ENCODE peak calls at places on chromosomes 11 and 22, in nine cellular contexts. X is heart right ventricle, O is fibroblast of mammary gland, S is nephron progenitor cell, E is GM10248, Q is A549, W is H9, V is endodermal cell, H is OCI-LY7. A is an unnamed sample.

GRCh38 chr22:39182478-39183030 is 30.1 kb upstream of the CBX7 start:
- DNase-seq in X (no peak), O (no peak), S (no peak), E (no peak), Q (no peak), W (no peak), V (no peak), H (no peak), A (no peak)

GRCh38 chr22:47307812-47308211 is 545.4 kb downstream of the TBC1D22A start:
- DNase-seq in X (no peak), O (no peak), S (no peak), E (no peak), Q (no peak), W (no peak), V (no peak), H (no peak), A (no peak)

GRCh38 chr11:73029408-73029807 is 112.7 kb downstream of the FCHSD2 start:
- DNase-seq in X (no peak), O (no peak), S (no peak), E (no peak), Q (no peak), W (no peak), V (no peak), H (no peak), A (no peak)

GRCh38 chr22:29310863-29311339 is 4.5 kb downstream of the GAS2L1 start:
- DNase-seq in X (peak; percentile 98), O (peak; percentile 96), S (peak; percentile 84), E (peak; percentile 87), Q (peak; percentile 88), W (peak; percentile 84), V (peak; percentile 88), H (no peak), A (peak; percentile 84)

GRCh38 chr11:46295996-46296519 is 18.6 kb downstream of the CREB3L1 start:
- DNase-seq in X (peak; percentile 29), O (no peak), S (no peak), E (no peak), Q (no peak), W (no peak), V (peak; percentile 74), H (no peak), A (no peak)

GRCh38 chr22:41425704-41426365 is 20.8 kb downstream of the TOB2 start:
- DNase-seq in X (no peak), O (no peak), S (no peak), E (no peak), Q (no peak), W (no peak), V (peak; percentile 59), H (no peak), A (peak; percentile 77)

GRCh38 chr11:86261328-86261727 is 16.8 kb downstream of the EED start:
- DNase-seq in X (no peak), O (no peak), S (no peak), E (no peak), Q (no peak), W (peak; percentile 55), V (peak; percentile 47), H (no peak), A (no peak)

GRCh38 chr11:45774023-45774655 is 30.8 kb upstream of the SLC35C1 start:
- DNase-seq in X (no peak), O (no peak), S (no peak), E (no peak), Q (no peak), W (no peak), V (no peak), H (no peak), A (no peak)

GRCh38 chr11:35304393-35304790 is 115.0 kb downstream of the SLC1A2 start:
- DNase-seq in X (no peak), O (peak; percentile 92), S (no peak), E (no peak), Q (peak; percentile 71), W (no peak), V (no peak), H (no peak), A (peak; percentile 10)

GRCh38 chr11:35614949-35615569 is 3.2 kb upstream of the FJX1 start:
- DNase-seq in X (no peak), O (no peak), S (no peak), E (no peak), Q (no peak), W (no peak), V (no peak), H (no peak), A (no peak)

GRCh38 chr22:38036392-38037062 is 20.7 kb upstream of the PICK1 start:
- DNase-seq in X (no peak), O (no peak), S (no peak), E (no peak), Q (no peak), W (no peak), V (no peak), H (no peak), A (no peak)

GRCh38 chr22:24997023-24997422 is 44.5 kb downstream of the KIAA1671 start:
- DNase-seq in X (no peak), O (no peak), S (no peak), E (no peak), Q (no peak), W (no peak), V (peak; percentile 65), H (no peak), A (no peak)

GRCh38 chr11:12390687-12391110 is 13.3 kb downstream of the PARVA start:
- DNase-seq in X (no peak), O (no peak), S (no peak), E (no peak), Q (no peak), W (no peak), V (no peak), H (no peak), A (no peak)

GRCh38 chr11:129280027-129280811 is 88.1 kb upstream of the ARHGAP32 start:
- DNase-seq in X (no peak), O (peak; percentile 77), S (peak; percentile 15), E (no peak), Q (no peak), W (no peak), V (no peak), H (no peak), A (peak; percentile 62)

DNA sequence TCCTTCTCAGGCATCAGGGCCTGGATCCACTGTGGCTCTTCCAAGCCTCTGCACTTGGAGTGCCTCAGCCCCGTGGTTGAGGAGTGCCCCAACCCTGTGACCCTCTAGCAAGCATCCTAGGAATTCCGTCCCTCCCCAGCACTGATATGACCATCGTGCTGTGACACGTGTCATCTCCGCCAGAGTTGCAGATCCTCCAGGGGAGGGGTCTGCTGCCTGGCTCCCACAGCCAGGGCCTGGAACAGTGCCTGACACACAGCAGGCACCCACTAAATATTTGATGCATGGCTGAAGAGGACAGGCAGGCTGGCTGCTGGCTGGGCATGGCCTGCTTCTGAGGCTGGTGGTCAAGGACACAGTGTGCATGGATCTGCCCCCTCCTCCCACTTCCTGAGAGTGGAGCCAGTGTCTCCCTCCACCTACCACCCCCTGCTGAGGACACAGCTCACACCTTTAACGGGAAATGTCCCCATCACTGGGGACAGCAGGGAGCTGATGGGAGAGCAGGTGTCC is 1.7 kb upstream of the CD81 start:
- DNase-seq in X (peak; percentile 65), O (no peak), S (no peak), E (no peak), Q (no peak), W (no peak), V (no peak), H (no peak), A (no peak)
- TF ChIP-seq CTCF in X (peak; percentile 10), O (no peak), S (no peak), E (no peak), Q (no peak), W (no peak), V (peak; percentile 15), H (no peak), A (no peak)

DNA sequence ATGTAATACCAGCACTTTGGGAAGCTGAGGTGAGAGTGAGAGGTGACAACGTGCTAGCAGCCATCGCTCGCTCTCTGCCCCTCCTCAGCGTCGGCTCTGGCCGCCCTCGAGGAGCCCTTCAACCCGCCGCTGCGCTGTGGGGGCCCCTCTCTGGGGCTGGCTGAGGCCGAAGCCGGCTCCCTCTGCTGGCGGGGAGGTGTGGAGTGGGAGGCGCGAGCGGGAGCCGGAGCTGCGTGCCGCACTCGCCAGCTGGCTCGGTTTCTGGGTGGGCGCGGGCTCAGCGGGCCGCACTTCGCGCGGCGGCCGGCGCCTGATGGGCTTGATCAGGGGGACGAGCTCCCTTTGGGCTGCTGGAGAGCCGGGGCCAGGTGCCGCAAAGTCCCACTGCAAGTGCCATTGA is 98.9 kb upstream of the UBASH3B start:
- DNase-seq in X (no peak), O (no peak), S (peak; percentile 78), E (no peak), Q (no peak), W (peak; percentile 79), V (peak; percentile 89), H (no peak), A (peak; percentile 19)
- TF ChIP-seq CTCF in X (peak; percentile 32), O (no peak), S (peak; percentile 34), E (no peak), Q (no peak), W (peak; percentile 65), V (peak; percentile 77), H (no peak), A (no peak)

DNA sequence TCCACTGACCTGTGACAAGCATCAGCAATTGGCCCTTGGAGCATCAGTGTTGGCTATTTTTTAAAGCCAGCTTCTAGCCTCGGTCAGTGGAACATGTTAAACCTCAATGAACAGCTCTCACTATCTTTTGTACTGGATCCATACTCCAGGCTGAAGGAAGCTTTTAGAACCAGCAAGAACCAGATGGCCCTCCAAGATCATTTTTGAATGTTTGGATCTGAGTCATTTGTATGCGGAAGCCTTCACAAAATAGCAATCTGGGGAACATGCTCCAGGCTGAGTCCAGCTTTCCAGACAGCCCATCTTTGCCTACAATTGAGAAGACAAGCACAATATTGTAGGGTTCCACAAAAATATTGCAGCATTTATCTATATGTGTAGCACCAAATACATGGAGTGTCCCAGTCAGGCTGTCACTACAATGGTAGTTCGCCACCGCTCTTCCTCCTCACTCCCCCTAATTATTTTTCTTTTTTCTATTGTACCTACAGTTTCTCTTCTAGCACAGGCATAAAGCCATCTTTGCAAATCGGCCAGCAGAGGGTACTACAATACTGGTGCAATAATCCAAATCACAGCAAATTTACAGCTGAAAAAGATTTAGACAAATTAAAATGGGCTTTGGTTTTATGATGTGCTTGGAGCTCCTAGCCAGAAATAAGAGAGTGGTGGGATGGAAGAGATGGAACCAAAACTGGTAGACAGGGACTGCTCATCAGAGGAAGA is 177.4 kb upstream of the BLID start:
- DNase-seq in X (no peak), O (peak; percentile 20), S (no peak), E (no peak), Q (no peak), W (no peak), V (no peak), H (no peak), A (no peak)
- TF ChIP-seq CTCF in X (peak; percentile 51), O (peak; percentile 22), S (no peak), E (no peak), Q (no peak), W (peak; percentile 65), V (peak; percentile 70), H (peak; percentile 32), A (no peak)

DNA sequence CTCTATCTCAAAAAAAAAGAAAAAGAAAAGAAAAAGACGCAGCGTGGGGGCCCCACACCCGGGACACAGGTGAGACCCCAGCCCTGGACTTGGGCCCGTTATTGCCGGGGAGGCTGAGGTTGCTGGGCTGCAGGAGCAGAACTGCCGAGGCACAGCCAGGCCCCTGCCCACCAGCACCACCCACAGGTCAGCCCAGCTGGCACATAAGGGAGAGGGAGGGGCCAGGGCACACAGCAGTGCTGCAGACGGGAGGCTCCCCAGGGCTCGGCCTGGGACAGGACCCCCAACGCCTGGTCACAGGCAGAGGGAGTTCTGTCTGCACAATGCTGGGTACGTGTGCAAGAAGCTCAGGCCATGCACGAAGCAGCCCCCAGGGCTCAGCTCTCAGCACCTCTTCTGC is 18.5 kb downstream of the CHID1 start:
- DNase-seq in X (no peak), O (no peak), S (no peak), E (no peak), Q (no peak), W (no peak), V (no peak), H (no peak), A (no peak)
- TF ChIP-seq CTCF in X (no peak), O (no peak), S (no peak), E (no peak), Q (no peak), W (peak; percentile 27), V (peak; percentile 37), H (no peak), A (no peak)

A was measured in activated CD8-positive, alpha-beta T cell treated with anti-CD3 and anti-CD28 coated beads for 36 hours.